ENCODE peak calls at places on chromosome 20, in six cellular contexts. One of them, this sample, is unnamed.
A peak's percentile ranks its signal among the peaks of the same experiment; 100 is the strongest.

GRCh38 chr20:13028001-13028400 is 19.2 kb downstream of the SPTLC3 start:
- DNase-seq in Karpas-422: no peak
- DNase-seq in HepG2: no peak
- DNase-seq in IMR-90: no peak
- DNase-seq in astrocyte: peak; percentile 59
- DNase-seq in fibroblast of lung: peak; percentile 68
- DNase-seq in this sample: no peak

GRCh38 chr20:23086931-23087411 is 847 bp upstream of the CD93 start:
- DNase-seq in Karpas-422: no peak
- DNase-seq in HepG2: no peak
- DNase-seq in IMR-90: no peak
- DNase-seq in astrocyte: no peak
- DNase-seq in fibroblast of lung: no peak
- DNase-seq in this sample: no peak

GRCh38 chr20:63969851-63970713 is at the start of gene ZNF512B:
- DNase-seq in Karpas-422: peak; percentile 85
- DNase-seq in HepG2: peak; percentile 66
- DNase-seq in IMR-90: peak; percentile 50
- DNase-seq in astrocyte: no peak
- DNase-seq in fibroblast of lung: peak; percentile 50
- DNase-seq in this sample: no peak

GRCh38 chr20:18372296-18372695 is 84.0 kb downstream of the ZNF133 start:
- DNase-seq in Karpas-422: no peak
- DNase-seq in HepG2: no peak
- DNase-seq in IMR-90: no peak
- DNase-seq in astrocyte: no peak
- DNase-seq in fibroblast of lung: no peak
- DNase-seq in this sample: no peak

GRCh38 chr20:30168025-30168799 is 1089.3 kb upstream of the DEFB115 start:
- DNase-seq in Karpas-422: no peak
- DNase-seq in HepG2: no peak
- DNase-seq in IMR-90: no peak
- DNase-seq in astrocyte: no peak
- DNase-seq in fibroblast of lung: no peak
- DNase-seq in this sample: no peak

GRCh38 chr20:62583424-62583920 is 58.8 kb upstream of the SLCO4A1 start:
- DNase-seq in Karpas-422: no peak
- DNase-seq in HepG2: no peak
- DNase-seq in IMR-90: no peak
- DNase-seq in astrocyte: no peak
- DNase-seq in fibroblast of lung: no peak
- DNase-seq in this sample: no peak

GRCh38 chr20:62908971-62909791 is 17.1 kb downstream of the DIDO1 start:
- DNase-seq in Karpas-422: no peak
- DNase-seq in HepG2: no peak
- DNase-seq in IMR-90: no peak
- DNase-seq in astrocyte: no peak
- DNase-seq in fibroblast of lung: no peak
- DNase-seq in this sample: no peak

GRCh38 chr20:362271-363254 is 15.7 kb downstream of the NRSN2 start:
- DNase-seq in Karpas-422: peak; percentile 81
- DNase-seq in HepG2: peak; percentile 99
- DNase-seq in IMR-90: peak; percentile 83
- DNase-seq in astrocyte: no peak
- DNase-seq in fibroblast of lung: peak; percentile 65
- DNase-seq in this sample: peak; percentile 87

GRCh38 chr20:60579941-60580515 is 621.8 kb downstream of the CDH26 start:
- DNase-seq in Karpas-422: no peak
- DNase-seq in HepG2: no peak
- DNase-seq in IMR-90: no peak
- DNase-seq in astrocyte: no peak
- DNase-seq in fibroblast of lung: no peak
- DNase-seq in this sample: no peak

GRCh38 chr20:49338061-49338460 is 60.2 kb upstream of the ZNFX1 start:
- DNase-seq in Karpas-422: no peak
- DNase-seq in HepG2: no peak
- DNase-seq in IMR-90: no peak
- DNase-seq in astrocyte: no peak
- DNase-seq in fibroblast of lung: no peak
- DNase-seq in this sample: no peak

GRCh38 chr20:49340161-49340966 is 62.5 kb upstream of the ZNFX1 start:
- DNase-seq in Karpas-422: no peak
- DNase-seq in HepG2: no peak
- DNase-seq in IMR-90: no peak
- DNase-seq in astrocyte: no peak
- DNase-seq in fibroblast of lung: peak; percentile 17
- DNase-seq in this sample: no peak

GRCh38 chr20:49337357-49337756 is 59.5 kb upstream of the ZNFX1 start:
- DNase-seq in Karpas-422: no peak
- DNase-seq in HepG2: no peak
- DNase-seq in IMR-90: no peak
- DNase-seq in astrocyte: no peak
- DNase-seq in fibroblast of lung: no peak
- DNase-seq in this sample: no peak

GRCh38 chr20:49336786-49337185 is 58.9 kb upstream of the ZNFX1 start:
- DNase-seq in Karpas-422: no peak
- DNase-seq in HepG2: no peak
- DNase-seq in IMR-90: no peak
- DNase-seq in astrocyte: no peak
- DNase-seq in fibroblast of lung: no peak
- DNase-seq in this sample: no peak

GRCh38 chr20:49339123-49339522 is 61.3 kb upstream of the ZNFX1 start:
- DNase-seq in Karpas-422: no peak
- DNase-seq in HepG2: no peak
- DNase-seq in IMR-90: no peak
- DNase-seq in astrocyte: no peak
- DNase-seq in fibroblast of lung: no peak
- DNase-seq in this sample: no peak
- H3K27ac ChIP-seq in Karpas-422: no peak overlapping the region
- H3K27ac ChIP-seq in HepG2: no peak overlapping the region
- H3K27ac ChIP-seq in IMR-90: no peak overlapping the region
- H3K27ac ChIP-seq in astrocyte: no peak overlapping the region
- H3K27ac ChIP-seq in fibroblast of lung: no peak overlapping the region
- H3K27ac ChIP-seq in this sample: no peak overlapping the region

DNA sequence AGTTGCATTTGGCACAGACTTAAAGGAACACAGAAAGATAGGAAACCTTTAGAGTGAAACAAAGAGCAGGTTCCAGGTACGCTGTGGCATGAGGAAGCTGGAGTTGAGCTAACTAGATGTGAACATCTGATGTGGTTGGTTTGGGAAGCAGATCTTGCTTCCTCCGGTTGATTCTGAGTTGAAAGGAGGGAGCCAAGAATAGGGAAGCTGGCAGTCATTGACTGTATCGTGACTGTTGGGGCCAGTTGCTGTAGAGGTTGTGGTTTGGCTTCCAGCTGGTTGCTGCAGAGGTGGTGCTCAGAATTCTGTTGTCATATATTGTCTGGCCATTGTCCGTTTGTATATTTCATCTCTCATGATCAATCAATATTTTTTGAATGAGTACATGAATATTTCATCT is 325.9 kb downstream of the PLCB1 start:
- DNase-seq in Karpas-422: peak; percentile 14
- DNase-seq in HepG2: no peak
- DNase-seq in IMR-90: no peak
- DNase-seq in astrocyte: no peak
- DNase-seq in fibroblast of lung: no peak
- DNase-seq in this sample: no peak
- H3K9ac ChIP-seq in Karpas-422: no peak overlapping the region
- H3K9ac ChIP-seq in HepG2: no peak overlapping the region
- H3K9ac ChIP-seq in IMR-90: no peak overlapping the region
- H3K9ac ChIP-seq in astrocyte: no peak overlapping the region
- H3K9ac ChIP-seq in fibroblast of lung: no peak overlapping the region
- H3K9ac ChIP-seq in this sample: no peak overlapping the region

DNA sequence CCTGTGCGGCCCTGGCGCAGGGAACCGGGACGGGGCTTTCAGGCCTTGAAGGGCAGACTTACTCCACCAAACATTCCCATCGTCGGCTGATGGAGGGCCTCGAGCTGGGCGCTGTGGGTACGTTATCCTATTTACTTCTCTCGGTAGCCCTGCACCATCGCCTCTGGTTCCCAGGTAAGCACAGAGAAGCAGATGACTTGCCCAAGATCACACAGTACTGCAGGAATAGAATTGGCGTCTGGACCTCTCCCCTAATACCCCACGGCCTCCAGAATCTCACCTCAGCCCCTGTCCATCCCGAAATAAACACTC is 46.4 kb downstream of the PDYN start:
- DNase-seq in Karpas-422: no peak
- DNase-seq in HepG2: no peak
- DNase-seq in IMR-90: no peak
- DNase-seq in astrocyte: no peak
- DNase-seq in fibroblast of lung: no peak
- DNase-seq in this sample: no peak
- H3K27ac ChIP-seq in Karpas-422: no peak overlapping the region
- H3K27ac ChIP-seq in HepG2: no peak overlapping the region
- H3K27ac ChIP-seq in IMR-90: no peak overlapping the region
- H3K27ac ChIP-seq in astrocyte: no peak overlapping the region
- H3K27ac ChIP-seq in fibroblast of lung: no peak overlapping the region
- H3K27ac ChIP-seq in this sample: no peak overlapping the region

GRCh38 chr20:36370991-36371390 is 64.9 kb downstream of the DLGAP4 start:
- DNase-seq in Karpas-422: no peak
- DNase-seq in HepG2: no peak
- DNase-seq in IMR-90: no peak
- DNase-seq in astrocyte: no peak
- DNase-seq in fibroblast of lung: no peak
- DNase-seq in this sample: no peak

GRCh38 chr20:36369739-36370138 is 63.6 kb downstream of the DLGAP4 start:
- DNase-seq in Karpas-422: no peak
- DNase-seq in HepG2: no peak
- DNase-seq in IMR-90: no peak
- DNase-seq in astrocyte: no peak
- DNase-seq in fibroblast of lung: no peak
- DNase-seq in this sample: no peak

GRCh38 chr20:36373089-36373488 is 67.0 kb downstream of the DLGAP4 start:
- DNase-seq in Karpas-422: no peak
- DNase-seq in HepG2: no peak
- DNase-seq in IMR-90: no peak
- DNase-seq in astrocyte: no peak
- DNase-seq in fibroblast of lung: no peak
- DNase-seq in this sample: no peak

GRCh38 chr20:36372671-36373070 is 66.5 kb downstream of the DLGAP4 start:
- DNase-seq in Karpas-422: no peak
- DNase-seq in HepG2: no peak
- DNase-seq in IMR-90: no peak
- DNase-seq in astrocyte: no peak
- DNase-seq in fibroblast of lung: no peak
- DNase-seq in this sample: no peak

GRCh38 chr20:36371391-36371790 is 65.3 kb downstream of the DLGAP4 start:
- DNase-seq in Karpas-422: no peak
- DNase-seq in HepG2: no peak
- DNase-seq in IMR-90: no peak
- DNase-seq in astrocyte: no peak
- DNase-seq in fibroblast of lung: no peak
- DNase-seq in this sample: no peak
- H3K9ac ChIP-seq in Karpas-422: no peak overlapping the region
- H3K9ac ChIP-seq in HepG2: no peak overlapping the region
- H3K9ac ChIP-seq in IMR-90: no peak overlapping the region
- H3K9ac ChIP-seq in astrocyte: no peak overlapping the region
- H3K9ac ChIP-seq in fibroblast of lung: no peak overlapping the region
- H3K9ac ChIP-seq in this sample: no peak overlapping the region

GRCh38 chr20:46357030-46357514 is 48.8 kb upstream of the CDH22 start:
- DNase-seq in Karpas-422: no peak
- DNase-seq in HepG2: no peak
- DNase-seq in IMR-90: no peak
- DNase-seq in astrocyte: no peak
- DNase-seq in fibroblast of lung: no peak
- DNase-seq in this sample: no peak
- H3K27ac ChIP-seq in Karpas-422: peak overlapping the region; percentile 94
- H3K27ac ChIP-seq in HepG2: no peak overlapping the region
- H3K27ac ChIP-seq in IMR-90: no peak overlapping the region
- H3K27ac ChIP-seq in astrocyte: no peak overlapping the region
- H3K27ac ChIP-seq in fibroblast of lung: no peak overlapping the region
- H3K27ac ChIP-seq in this sample: no peak overlapping the region

DNA sequence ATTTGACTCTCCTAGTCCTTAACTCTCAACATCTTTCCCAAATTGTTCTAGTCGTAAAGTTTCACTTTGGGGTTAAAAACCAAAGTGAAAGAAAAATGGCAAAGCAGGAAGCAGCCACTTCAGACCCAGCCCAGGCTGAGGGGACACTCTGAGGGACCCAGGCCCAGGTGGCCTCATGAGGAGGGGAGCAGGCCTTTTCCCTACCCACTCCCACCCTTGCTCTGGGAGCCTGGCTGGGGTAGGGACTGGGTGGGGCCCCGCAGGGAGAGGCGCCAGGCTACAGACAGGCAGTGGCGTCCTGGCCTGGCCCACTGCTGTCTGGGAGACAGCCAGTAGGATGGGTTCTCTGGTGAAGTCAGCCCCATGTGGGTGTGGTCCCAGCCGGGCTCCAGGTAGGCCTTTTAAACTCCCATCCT is 68.7 kb upstream of the MYL9 start:
- DNase-seq in Karpas-422: no peak
- DNase-seq in HepG2: no peak
- DNase-seq in IMR-90: no peak
- DNase-seq in astrocyte: no peak
- DNase-seq in fibroblast of lung: peak; percentile 30
- DNase-seq in this sample: no peak
- H3K9ac ChIP-seq in Karpas-422: peak overlapping the region; percentile 19
- H3K9ac ChIP-seq in HepG2: peak overlapping the region; percentile 13
- H3K9ac ChIP-seq in IMR-90: no peak overlapping the region
- H3K9ac ChIP-seq in astrocyte: peak overlapping the region; percentile 42
- H3K9ac ChIP-seq in fibroblast of lung: peak overlapping the region; percentile 44
- H3K9ac ChIP-seq in this sample: peak overlapping the region; percentile 60

GRCh38 chr20:44620030-44620429 is 31.5 kb downstream of the ADA start:
- DNase-seq in Karpas-422: no peak
- DNase-seq in HepG2: no peak
- DNase-seq in IMR-90: no peak
- DNase-seq in astrocyte: no peak
- DNase-seq in fibroblast of lung: no peak
- DNase-seq in this sample: no peak
- H3K27ac ChIP-seq in Karpas-422: no peak overlapping the region
- H3K27ac ChIP-seq in HepG2: no peak overlapping the region
- H3K27ac ChIP-seq in IMR-90: no peak overlapping the region
- H3K27ac ChIP-seq in astrocyte: no peak overlapping the region
- H3K27ac ChIP-seq in fibroblast of lung: no peak overlapping the region
- H3K27ac ChIP-seq in this sample: no peak overlapping the region

DNA sequence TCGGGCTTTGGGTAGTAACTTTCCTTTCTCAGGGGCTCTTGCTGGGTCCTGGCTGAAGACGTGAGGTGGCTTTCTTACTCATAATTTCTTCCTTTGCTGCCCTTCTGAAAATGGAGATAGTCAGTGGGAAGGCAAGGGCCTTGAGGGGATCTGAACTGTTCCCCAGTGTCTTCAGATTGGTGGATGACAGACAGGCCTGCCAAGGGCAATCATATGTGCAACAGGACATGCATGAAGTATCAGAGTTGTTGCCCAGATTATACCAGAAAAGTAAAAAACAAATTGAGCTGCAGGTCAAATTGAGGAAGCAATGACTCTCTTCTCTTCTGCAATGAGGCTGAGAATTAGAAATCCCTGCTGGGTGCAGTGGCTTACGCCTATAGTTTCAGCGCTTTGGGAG is 71.6 kb upstream of the PAX1 start:
- DNase-seq in Karpas-422: peak; percentile 95
- DNase-seq in HepG2: no peak
- DNase-seq in IMR-90: no peak
- DNase-seq in astrocyte: no peak
- DNase-seq in fibroblast of lung: no peak
- DNase-seq in this sample: no peak
- H3K9ac ChIP-seq in Karpas-422: peak overlapping the region; percentile 68
- H3K9ac ChIP-seq in HepG2: no peak overlapping the region
- H3K9ac ChIP-seq in IMR-90: no peak overlapping the region
- H3K9ac ChIP-seq in astrocyte: no peak overlapping the region
- H3K9ac ChIP-seq in fibroblast of lung: no peak overlapping the region
- H3K9ac ChIP-seq in this sample: no peak overlapping the region